ENCODE peak calls at places on chromosomes 5 and 9, in nine cellular contexts. V is nephron progenitor cell; A is A549; U is NCI-H460; F is stimulated activated CD4-positive, alpha-beta T cell treated with anti-CD3 and anti-CD28 coated beads, Interleukin-4, amount 100 ng/mL, for 48 hours; M is left ventricle myocardium inferior; L is NCI-H1417; C is Right ventricle myocardium superior; Z is activated CD8-positive, alpha-beta memory T cell treated with anti-CD3 and anti-CD28 coated beads for 24 hours. N is an unnamed sample.
A peak's percentile ranks its signal among the peaks of the same experiment; 100 is the strongest.

GRCh38 chr9:137244486-137245449 is 3.7 kb downstream of the TUBB4B start:
- DNase-seq in V (no peak), M (no peak), C (no peak), Z (no peak), L (peak; percentile 43), U (no peak), A (no peak), F (no peak), N (no peak)

GRCh38 chr5:54764691-54765090 is 220.7 kb downstream of the ESM1 start:
- DNase-seq in L (no peak), V (no peak), C (no peak), A (no peak), F (no peak), U (no peak), M (no peak), Z (no peak), N (no peak)

GRCh38 chr5:82274343-82275266 is 3.5 kb downstream of the RPS23 start:
- DNase-seq in M (no peak), A (no peak), V (peak; percentile 12), U (no peak), L (no peak), C (no peak), Z (peak; percentile 73), F (no peak), N (peak; percentile 56)

GRCh38 chr5:84696651-84697050 is 312.0 kb upstream of the EDIL3 start:
- DNase-seq in C (no peak), F (no peak), V (no peak), U (no peak), L (no peak), Z (no peak), M (no peak), A (no peak), N (no peak)

GRCh38 chr5:157669701-157670097 is 1.6 kb upstream of the C5orf52 start:
- DNase-seq in U (no peak), A (no peak), F (no peak), Z (peak; percentile 40), M (no peak), V (no peak), L (no peak), C (no peak), N (no peak)

GRCh38 chr9:84886866-84887265 is 217.3 kb downstream of the NTRK2 start:
- DNase-seq in V (no peak), C (no peak), A (no peak), U (no peak), Z (no peak), L (no peak), M (no peak), F (no peak), N (no peak)

GRCh38 chr5:56129288-56129687 is 103.8 kb downstream of the ANKRD55 start:
- DNase-seq in V (no peak), M (no peak), L (no peak), F (no peak), C (no peak), A (no peak), Z (no peak), U (no peak), N (no peak)

GRCh38 chr9:76808636-76809035 is 44.4 kb downstream of the PCA3 start:
- DNase-seq in Z (no peak), A (no peak), M (no peak), V (no peak), C (no peak), F (no peak), L (no peak), U (no peak), N (no peak)

N was measured in kidney.